ENCODE peak calls at places on chromosomes 12 and 14, in four cellular contexts. Q, F, C and M are unnamed samples.

GRCh38 chr12:57518920-57519757 is 1.2 kb downstream of the DDIT3 start:
- DNase-seq in Q (no peak), F (no peak), C (no peak), M (peak)

GRCh38 chr14:91245029-91245428 is 525 bp upstream of the GPR68 start:
- DNase-seq in Q (no peak), F (no peak), C (no peak), M (peak)

GRCh38 chr14:101586531-101587402 is 25.5 kb downstream of the DIO3 start:
- DNase-seq in Q (no peak), F (no peak), C (no peak), M (no peak)

GRCh38 chr14:78178971-78179370 is 8.8 kb downstream of the NRXN3 start:
- DNase-seq in Q (no peak), F (no peak), C (no peak), M (no peak)

GRCh38 chr14:21987937-21988336 is 314.3 kb upstream of the OR4E1 start:
- DNase-seq in Q (peak), F (no peak), C (no peak), M (no peak)

GRCh38 chr14:68878908-68879307 is 86.0 kb upstream of the ZFP36L1 start:
- DNase-seq in Q (no peak), F (no peak), C (no peak), M (no peak)

GRCh38 chr12:121465921-121466799 is 66.2 kb downstream of the RNF34 start:
- DNase-seq in Q (peak), F (peak), C (no peak), M (no peak)

GRCh38 chr12:22740656-22741350 is 115.8 kb downstream of the ETNK1 start:
- DNase-seq in Q (no peak), F (no peak), C (no peak), M (no peak)

GRCh38 chr12:110050927-110051326 is 2.6 kb upstream of the C12orf76 start:
- DNase-seq in Q (no peak), F (no peak), C (no peak), M (no peak)

GRCh38 chr12:80314741-80315140 is 129.3 kb upstream of the PTPRQ start:
- DNase-seq in Q (no peak), F (no peak), C (no peak), M (no peak)

GRCh38 chr14:33477752-33478151 is 473.1 kb downstream of the EGLN3 start:
- DNase-seq in Q (no peak), F (no peak), C (no peak), M (no peak)

GRCh38 chr12:111255261-111255660 is 113.6 kb downstream of the PHETA1 start:
- DNase-seq in Q (no peak), F (no peak), C (no peak), M (no peak)

GRCh38 chr14:77257700-77258099 is 13.3 kb downstream of the NGB start:
- DNase-seq in Q (no peak), F (no peak), C (no peak), M (no peak)

GRCh38 chr12:128969480-128970055 is 116.3 kb downstream of the GLT1D1 start:
- DNase-seq in Q (no peak), F (peak), C (no peak), M (no peak)

GRCh38 chr12:1332327-1332726 is 262.1 kb downstream of the FBXL14 start:
- DNase-seq in Q (no peak), F (no peak), C (peak), M (no peak)

GRCh38 chr14:102225936-102226335 is 79.0 kb downstream of the MOK start:
- DNase-seq in Q (no peak), F (no peak), C (no peak), M (no peak)

GRCh38 chr14:58100735-58101368 is 51.2 kb downstream of the ARMH4 start:
- DNase-seq in Q (no peak), F (no peak), C (no peak), M (no peak)

GRCh38 chr12:3097186-3097804 is 20.1 kb downstream of the TSPAN9 start:
- DNase-seq in Q (peak), F (peak), C (no peak), M (no peak)

GRCh38 chr12:44052554-44052953 is 216.7 kb downstream of the TMEM117 start:
- DNase-seq in Q (no peak), F (no peak), C (no peak), M (no peak)

GRCh38 chr14:22794533-22794932 is 20.7 kb downstream of the SLC7A7 start:
- DNase-seq in Q (no peak), F (no peak), C (no peak), M (no peak)

GRCh38 chr12:93100610-93101009 is 171.5 kb upstream of the EEA1 start:
- DNase-seq in Q (no peak), F (no peak), C (no peak), M (no peak)

GRCh38 chr12:92539966-92540791 is 162.6 kb upstream of the PLEKHG7 start:
- DNase-seq in Q (no peak), F (peak), C (no peak), M (peak)

GRCh38 chr12:56684745-56685369 is 3.2 kb downstream of the PTGES3 start:
- DNase-seq in Q (peak), F (peak), C (no peak), M (peak)

GRCh38 chr12:46368138-46368537 is 4.4 kb downstream of the SLC38A2 start:
- DNase-seq in Q (no peak), F (no peak), C (no peak), M (no peak)

GRCh38 chr14:90580381-90581335 is 183.8 kb downstream of the CALM1 start:
- DNase-seq in Q (no peak), F (peak), C (no peak), M (no peak)